ENCODE peak calls at places on chromosomes 11 and 22, in eight cellular contexts. H is spleen, N is astrocyte of the spinal cord, X is colonic mucosa, E is cardiac fibroblast, B is brain microvascular endothelial cell, R is AG09309, L is Peyer's patch. I is an unnamed sample.

GRCh38 chr11:65558002-65558784 is at the start of gene LTBP3:
- DNase-seq in H (peak), N (peak), X (peak), E (peak), B (peak), R (no peak), L (peak), I (no peak)

GRCh38 chr11:46604796-46605195 is 11.0 kb upstream of the AMBRA1 start:
- DNase-seq in H (no peak), N (no peak), X (no peak), E (no peak), B (no peak), R (no peak), L (no peak), I (no peak)

GRCh38 chr22:27175974-27176373 is 518.6 kb downstream of the MIAT start:
- DNase-seq in H (no peak), N (no peak), X (no peak), E (no peak), B (no peak), R (no peak), L (no peak), I (no peak)

GRCh38 chr11:68977781-68978625 is 2.8 kb downstream of the MRGPRD start:
- DNase-seq in H (peak), N (no peak), X (no peak), E (no peak), B (no peak), R (no peak), L (no peak), I (no peak)

GRCh38 chr11:41508121-41508520 is 48.7 kb upstream of the LRRC4C start:
- DNase-seq in H (no peak), N (no peak), X (no peak), E (no peak), B (no peak), R (no peak), L (no peak), I (no peak)

GRCh38 chr11:75532200-75532972 is 6.6 kb upstream of the GDPD5 start:
- DNase-seq in H (peak), N (peak), X (peak), E (peak), B (peak), R (no peak), L (peak), I (peak)

GRCh38 chr11:45262900-45263299 is 23.2 kb downstream of the SYT13 start:
- DNase-seq in H (no peak), N (no peak), X (no peak), E (no peak), B (no peak), R (no peak), L (peak), I (no peak)

GRCh38 chr22:50525991-50526848 is 822 bp upstream of the SCO2 start:
- DNase-seq in H (peak), N (peak), X (peak), E (peak), B (peak), R (no peak), L (peak), I (peak)

GRCh38 chr11:113475160-113475761 is at the start of gene DRD2:
- DNase-seq in H (no peak), N (no peak), X (no peak), E (peak), B (no peak), R (no peak), L (no peak), I (no peak)

GRCh38 chr11:113505541-113506375 is 30.6 kb upstream of the DRD2 start:
- DNase-seq in H (no peak), N (peak), X (no peak), E (peak), B (peak), R (peak), L (no peak), I (no peak)

GRCh38 chr11:120564573-120565301 is 53.2 kb downstream of the GRIK4 start:
- DNase-seq in H (peak), N (peak), X (no peak), E (peak), B (peak), R (no peak), L (no peak), I (peak)
- H3K4me3 ChIP-seq in H (peak), N (peak), X (peak), E (peak), B (peak), R (peak), L (peak), I (peak)

GRCh38 chr11:123166095-123166559 is 28.9 kb downstream of the CLMP start:
- DNase-seq in H (no peak), N (peak), X (peak), E (peak), B (peak), R (no peak), L (peak), I (no peak)

GRCh38 chr11:123159146-123159857 is 35.7 kb downstream of the CLMP start:
- DNase-seq in H (no peak), N (no peak), X (no peak), E (peak), B (no peak), R (no peak), L (no peak), I (peak)

GRCh38 chr11:123164732-123165450 is 30.2 kb downstream of the CLMP start:
- DNase-seq in H (no peak), N (no peak), X (no peak), E (no peak), B (no peak), R (no peak), L (no peak), I (no peak)

GRCh38 chr11:123161386-123161785 is 33.7 kb downstream of the CLMP start:
- DNase-seq in H (no peak), N (no peak), X (no peak), E (peak), B (no peak), R (no peak), L (no peak), I (no peak)

DNA sequence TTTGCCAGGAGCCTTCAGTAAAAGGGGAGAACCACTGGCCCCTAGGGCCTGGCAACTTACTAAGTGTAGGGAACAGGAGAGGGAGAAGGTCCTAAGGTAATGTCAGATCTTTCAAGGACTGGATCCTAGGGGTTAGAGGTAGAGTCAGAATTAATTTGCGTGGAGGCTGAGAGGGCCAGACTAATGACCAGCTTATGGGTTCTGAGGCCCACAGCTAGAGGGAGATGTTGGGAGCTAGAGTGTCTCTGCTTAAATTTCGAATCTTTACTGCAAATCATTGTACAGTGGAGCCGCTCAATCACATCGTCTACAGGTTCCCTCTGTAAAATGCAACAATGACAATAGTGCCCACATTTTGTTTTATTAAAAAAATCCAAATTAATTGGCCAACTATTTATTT is 31.4 kb downstream of the CLMP start:
- DNase-seq in H (no peak), N (no peak), X (no peak), E (no peak), B (no peak), R (no peak), L (no peak), I (no peak)
- TF ChIP-seq CTCF in H (no peak), N (peak), X (no peak), E (peak), B (peak), R (peak), L (no peak), I (no peak)

GRCh38 chr11:626475-627272 is at the start of gene SCT:
- DNase-seq in H (peak), N (no peak), X (no peak), E (no peak), B (no peak), R (no peak), L (no peak), I (no peak)
- H3K4me3 ChIP-seq in H (no peak), N (no peak), X (no peak), E (no peak), B (no peak), R (no peak), L (no peak), I (no peak)

GRCh38 chr22:43743131-43743530 is 69.0 kb downstream of the EFCAB6 start:
- DNase-seq in H (no peak), N (no peak), X (no peak), E (no peak), B (no peak), R (no peak), L (no peak), I (no peak)
- TF ChIP-seq CTCF in H (no peak), N (peak), X (no peak), E (no peak), B (peak), R (peak), L (no peak), I (no peak)

DNA sequence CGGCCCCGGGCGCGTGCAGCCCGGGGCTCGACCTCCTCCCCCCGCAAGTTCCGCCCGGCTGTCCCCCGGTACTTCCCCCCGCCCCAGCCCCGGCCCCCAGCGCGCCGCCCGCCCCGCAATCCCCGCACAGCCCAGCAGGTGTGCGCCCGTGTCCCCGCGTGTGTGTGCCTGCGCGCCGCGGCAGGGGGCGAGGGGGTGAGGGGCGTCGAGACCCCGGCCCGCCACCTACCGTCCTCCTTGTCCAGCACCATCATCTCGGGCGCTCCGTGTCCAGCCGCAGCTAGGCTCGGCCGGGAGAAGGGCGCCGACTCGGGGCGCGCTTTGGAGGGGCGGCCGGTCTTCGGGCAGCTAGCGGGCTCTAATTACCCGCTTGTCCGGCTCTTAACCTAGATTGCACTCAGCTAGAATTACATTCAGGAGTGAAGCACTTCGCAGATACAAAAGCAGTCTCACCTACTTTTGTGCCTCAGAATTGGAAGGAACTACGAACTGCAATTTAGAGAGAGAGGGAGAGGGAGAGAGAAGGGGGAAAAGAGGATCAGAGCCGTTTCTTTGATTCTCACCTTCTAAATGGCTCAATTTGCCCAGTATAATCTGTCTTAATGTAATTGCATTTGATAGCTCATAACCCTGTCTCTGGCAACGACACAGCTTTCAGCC is 439 bp downstream of the LMO1 start:
- DNase-seq in H (peak), N (no peak), X (no peak), E (no peak), B (peak), R (no peak), L (peak), I (peak)
- H3K4me3 ChIP-seq in H (peak), N (peak), X (peak), E (peak), B (peak), R (no peak), L (peak), I (peak)

DNA sequence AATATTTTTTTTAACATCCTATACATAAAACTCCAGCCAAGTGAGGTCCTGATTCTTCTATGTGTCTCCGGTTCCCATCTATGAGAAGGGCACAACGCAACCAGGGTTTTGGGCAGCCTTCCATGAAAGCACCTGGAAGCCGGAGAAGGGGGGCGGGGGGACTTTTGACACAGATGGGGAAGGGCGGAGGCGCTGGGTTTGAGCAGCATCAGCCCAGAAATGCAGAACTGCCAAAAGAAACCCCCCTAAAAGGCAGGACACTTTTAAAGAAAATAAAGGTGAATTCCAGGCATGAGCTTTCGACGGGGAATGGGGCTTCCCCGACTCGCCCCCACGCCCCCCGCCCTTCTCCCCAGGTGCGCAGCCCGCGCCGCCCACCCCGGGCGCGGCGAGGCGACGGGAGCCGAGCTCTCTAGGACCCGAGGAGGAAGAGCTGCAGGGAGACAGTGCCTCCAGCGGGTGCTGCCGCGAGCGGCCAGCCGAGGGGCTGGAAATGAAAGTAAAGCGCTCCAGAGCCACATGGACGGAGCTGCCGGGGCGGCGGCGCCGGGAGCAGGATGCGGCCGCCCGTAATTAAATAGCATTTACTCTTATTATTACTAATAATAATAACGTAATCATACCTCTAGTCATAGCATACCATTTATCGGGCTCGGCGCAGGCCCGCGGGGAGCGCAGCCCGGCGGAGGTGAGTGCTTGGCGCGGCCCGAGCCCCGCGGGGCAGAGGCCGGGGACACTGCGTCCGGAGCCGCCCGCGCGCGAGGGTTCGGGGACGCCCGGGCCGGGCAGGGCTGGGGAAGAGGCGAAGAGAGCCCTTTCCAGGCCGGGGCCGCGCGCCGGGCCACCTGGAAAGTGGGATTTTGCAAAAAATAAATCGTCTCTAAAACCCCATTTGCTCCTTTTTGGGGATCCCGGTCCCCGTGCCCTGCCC is at the start of gene ZC3H7B:
- DNase-seq in H (peak), N (peak), X (peak), E (peak), B (peak), R (no peak), L (peak), I (peak)
- TF ChIP-seq CTCF in H (peak), N (peak), X (peak), E (peak), B (peak), R (peak), L (peak), I (peak)

DNA sequence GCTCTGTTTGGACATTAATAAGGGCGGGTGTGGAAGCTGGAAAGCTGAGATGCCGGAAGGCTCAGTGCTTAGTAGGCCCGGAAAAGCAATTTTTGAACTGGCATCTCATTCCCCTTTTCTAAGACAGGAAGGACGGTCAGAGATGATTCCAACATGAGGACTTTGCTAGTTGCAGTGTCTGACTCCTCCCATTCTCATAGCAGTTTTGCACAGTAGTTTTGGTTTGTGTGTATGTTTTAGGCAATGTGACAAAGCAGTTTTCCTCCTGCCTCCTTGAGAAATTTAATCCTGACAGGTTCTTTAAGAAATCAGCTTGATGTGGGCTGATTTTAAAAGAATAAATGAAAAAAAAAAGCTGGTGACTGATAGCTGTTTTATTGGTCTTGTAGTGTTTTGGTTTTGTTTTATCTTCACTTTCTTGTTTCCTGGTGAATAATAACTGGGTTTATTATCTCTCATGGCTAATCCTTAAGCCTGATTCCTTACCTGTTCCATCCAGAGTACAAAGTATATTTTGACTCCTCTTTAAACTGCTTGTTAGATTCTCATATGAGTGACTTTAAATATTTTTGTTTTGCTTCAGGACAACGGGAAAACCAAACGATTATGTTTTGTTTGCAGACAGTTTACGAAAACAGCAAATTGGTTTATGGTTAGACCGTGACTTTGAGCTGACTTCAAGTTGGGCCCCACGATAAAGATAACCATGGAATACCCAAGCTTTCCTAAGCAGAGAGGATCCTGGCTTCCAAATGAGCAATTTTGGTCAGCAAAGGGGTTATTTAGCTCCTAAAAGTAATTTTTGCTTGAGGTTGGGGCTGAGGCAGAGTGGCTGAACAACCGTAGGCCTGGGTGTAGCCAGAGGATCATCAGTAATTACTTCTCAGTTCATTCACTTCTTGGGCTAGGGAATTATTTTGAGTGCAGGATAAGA is 3.4 kb downstream of the PTPRJ start:
- DNase-seq in H (no peak), N (peak), X (no peak), E (peak), B (peak), R (no peak), L (no peak), I (no peak)
- H3K4me3 ChIP-seq in H (no peak), N (no peak), X (no peak), E (no peak), B (no peak), R (no peak), L (no peak), I (no peak)

DNA sequence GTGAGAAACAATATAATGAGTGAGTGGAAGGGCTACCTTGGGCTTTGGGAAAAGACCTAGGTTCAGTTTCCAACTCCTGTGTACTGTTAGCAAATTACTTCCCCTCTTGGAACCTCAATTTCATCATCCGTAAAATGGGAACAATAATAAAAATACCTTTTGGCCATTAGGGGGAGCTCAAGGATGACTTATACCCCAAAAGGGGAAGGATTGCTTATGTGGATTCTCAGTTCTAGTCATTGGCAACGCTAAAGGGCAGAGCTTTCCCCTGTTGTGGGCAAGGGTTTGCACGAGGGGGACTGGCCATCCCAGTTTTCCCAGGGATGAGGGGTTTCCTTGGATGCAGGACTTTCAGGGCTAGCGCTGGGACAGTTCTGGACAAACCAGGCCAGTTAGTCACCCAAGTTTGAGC is 3.1 kb upstream of the COMMD9 start:
- DNase-seq in H (no peak), N (peak), X (no peak), E (peak), B (no peak), R (no peak), L (no peak), I (no peak)
- TF ChIP-seq CTCF in H (peak), N (peak), X (peak), E (peak), B (peak), R (peak), L (peak), I (peak)

GRCh38 chr11:125994509-125994908 is 48.7 kb downstream of the VSIG10L2 start:
- DNase-seq in H (no peak), N (no peak), X (no peak), E (no peak), B (no peak), R (no peak), L (no peak), I (no peak)

GRCh38 chr11:125999234-125999880 is 53.5 kb downstream of the VSIG10L2 start:
- DNase-seq in H (no peak), N (no peak), X (no peak), E (no peak), B (no peak), R (no peak), L (no peak), I (no peak)

GRCh38 chr11:125992893-125993292 is 47.0 kb downstream of the VSIG10L2 start:
- DNase-seq in H (no peak), N (no peak), X (no peak), E (no peak), B (no peak), R (no peak), L (no peak), I (no peak)

GRCh38 chr11:125998267-125998666 is 52.4 kb downstream of the VSIG10L2 start:
- DNase-seq in H (no peak), N (no peak), X (no peak), E (no peak), B (no peak), R (no peak), L (no peak), I (no peak)

GRCh38 chr11:125995313-125995712 is 49.5 kb downstream of the VSIG10L2 start:
- DNase-seq in H (no peak), N (no peak), X (no peak), E (no peak), B (no peak), R (no peak), L (no peak), I (no peak)
- H3K4me3 ChIP-seq in H (no peak), N (no peak), X (no peak), E (no peak), B (no peak), R (no peak), L (no peak), I (no peak)